ENCODE peak calls at places on chromosomes 11 and 22, in nine cellular contexts. Y, N, R, A, F, K, H, J and P are unnamed samples.
A peak's percentile ranks its signal among the peaks of the same experiment; 100 is the strongest.

GRCh38 chr11:64220271-64220670 is 5.7 kb downstream of the TRPT1 start:
- DNase-seq in J (no peak), H (no peak), N (no peak), A (no peak), F (no peak), R (no peak), Y (no peak), K (no peak), P (peak; percentile 27)

GRCh38 chr22:24107668-24108067 is 73.6 kb upstream of the SUSD2 start:
- DNase-seq in H (peak; percentile 97), N (no peak), A (peak; percentile 94), K (no peak), R (no peak), Y (no peak), F (peak; percentile 89), J (no peak), P (peak; percentile 91)

GRCh38 chr11:1514349-1515061 is 27.9 kb upstream of the MOB2 start:
- DNase-seq in A (peak; percentile 74), J (no peak), K (no peak), H (no peak), Y (no peak), R (no peak), F (peak; percentile 47), N (no peak), P (peak; percentile 76)

GRCh38 chr11:60951611-60951908 is 416 bp downstream of the SLC15A3 start:
- DNase-seq in Y (no peak), F (no peak), J (no peak), N (no peak), R (no peak), A (no peak), K (no peak), H (no peak), P (no peak)

GRCh38 chr22:37470087-37470445 is 16.1 kb downstream of the MFNG start:
- DNase-seq in F (no peak), Y (no peak), A (no peak), K (no peak), R (no peak), H (no peak), J (no peak), N (no peak), P (no peak)

GRCh38 chr22:19143967-19144400 is 467 bp downstream of the ESS2 start:
- DNase-seq in K (no peak), J (no peak), H (no peak), R (no peak), F (no peak), N (peak; percentile 38), Y (peak; percentile 23), A (peak; percentile 29), P (no peak)

GRCh38 chr11:1117970-1118369 is 39.8 kb upstream of the MUC5AC start:
- DNase-seq in R (no peak), J (no peak), N (no peak), A (no peak), Y (no peak), H (peak; percentile 57), F (no peak), K (no peak), P (no peak)

GRCh38 chr11:116807601-116808261 is 15.4 kb downstream of the APOA4 start:
- DNase-seq in Y (no peak), K (no peak), J (no peak), R (no peak), F (no peak), A (no peak), N (no peak), H (no peak), P (no peak)

GRCh38 chr11:117439256-117439655 is 111.6 kb downstream of the CEP164 start:
- DNase-seq in K (no peak), J (no peak), N (no peak), H (no peak), F (no peak), R (no peak), Y (no peak), A (no peak), P (peak; percentile 26)

GRCh38 chr11:62881579-62882427 is 1.1 kb downstream of the SLC3A2 start:
- DNase-seq in Y (no peak), F (peak; percentile 90), H (peak; percentile 100), A (peak; percentile 98), R (peak; percentile 93), N (peak; percentile 93), K (peak; percentile 98), J (no peak), P (peak; percentile 95)

GRCh38 chr22:36743011-36743410 is 32.9 kb downstream of the IFT27 start:
- DNase-seq in K (no peak), N (no peak), J (no peak), R (no peak), F (no peak), A (no peak), H (peak; percentile 72), Y (no peak), P (no peak)

GRCh38 chr22:48867891-48868290 is 959.8 kb downstream of the BRD1 start:
- DNase-seq in H (no peak), A (no peak), F (peak; percentile 4), Y (no peak), K (no peak), J (no peak), R (no peak), N (no peak), P (no peak)

GRCh38 chr11:10323793-10324170 is 18.9 kb downstream of the ADM start:
- DNase-seq in J (no peak), K (no peak), H (no peak), N (no peak), F (no peak), Y (no peak), A (peak; percentile 28), R (no peak), P (no peak)

GRCh38 chr22:48793949-48794348 is 1033.7 kb downstream of the BRD1 start:
- DNase-seq in F (no peak), H (no peak), A (no peak), J (no peak), R (no peak), N (no peak), Y (no peak), K (no peak), P (no peak)

GRCh38 chr11:76339217-76339616 is 41.7 kb downstream of the THAP12 start:
- DNase-seq in H (no peak), Y (no peak), A (no peak), R (no peak), K (no peak), F (peak; percentile 58), N (no peak), J (no peak), P (peak; percentile 85)